ENCODE peak calls at places on chromosome 5, in ten cellular contexts. B is frontal cortex; V is activated CD8-positive, alpha-beta memory T cell treated with anti-CD3 and anti-CD28 coated beads, Interleukin-2, amount 10 ng/mL, durations not matched to agents 7 days and 5 days; M is A673; F is foreskin fibroblast; X is psoas muscle; O is T-helper 17 cell; H is GM12891; S is ureter; K is cardiac fibroblast. C is an unnamed sample.

GRCh38 chr5:65359981-65360380 is 121.7 kb downstream of the ADAMTS6 start:
- DNase-seq in B (no peak), V (no peak), M (no peak), F (peak; percentile 21), X (no peak), O (no peak), H (no peak), S (no peak), K (peak; percentile 14), C (no peak)

GRCh38 chr5:3320317-3320865 is 275.2 kb upstream of the IRX1 start:
- DNase-seq in B (no peak), V (no peak), M (no peak), F (no peak), X (no peak), O (no peak), H (no peak), S (no peak), K (no peak), C (no peak)

GRCh38 chr5:9015250-9015936 is 530.5 kb downstream of the SEMA5A start:
- DNase-seq in B (no peak), V (no peak), M (no peak), F (peak; percentile 68), X (no peak), O (no peak), H (no peak), S (no peak), K (peak; percentile 58), C (no peak)

GRCh38 chr5:139658501-139658927 is 10.4 kb downstream of the CXXC5 start:
- DNase-seq in B (no peak), V (no peak), M (peak; percentile 84), F (no peak), X (peak; percentile 63), O (no peak), H (no peak), S (no peak), K (peak; percentile 72), C (no peak)

GRCh38 chr5:3364941-3365340 is 230.7 kb upstream of the IRX1 start:
- DNase-seq in B (no peak), V (no peak), M (no peak), F (no peak), X (no peak), O (no peak), H (no peak), S (peak; percentile 23), K (no peak), C (no peak)

GRCh38 chr5:134763221-134763620 is 4.6 kb downstream of the DDX46 start:
- DNase-seq in B (no peak), V (no peak), M (no peak), F (no peak), X (no peak), O (no peak), H (no peak), S (no peak), K (no peak), C (no peak)

GRCh38 chr5:177447066-177447610 is 524 bp downstream of the PRR7 start:
- DNase-seq in B (peak; percentile 91), V (peak; percentile 78), M (peak; percentile 52), F (no peak), X (no peak), O (peak; percentile 80), H (peak; percentile 85), S (no peak), K (peak; percentile 50), C (peak; percentile 77)

GRCh38 chr5:80346055-80346454 is 26.3 kb downstream of the SPZ1 start:
- DNase-seq in B (no peak), V (peak; percentile 57), M (peak; percentile 30), F (no peak), X (no peak), O (no peak), H (peak; percentile 28), S (no peak), K (peak; percentile 2), C (peak; percentile 28)

GRCh38 chr5:167678457-167678856 is 613.0 kb upstream of the WWC1 start:
- DNase-seq in B (no peak), V (no peak), M (peak; percentile 26), F (no peak), X (no peak), O (no peak), H (no peak), S (no peak), K (no peak), C (no peak)

GRCh38 chr5:140785905-140786686 is at the start of gene PCDHA1:
- DNase-seq in B (peak; percentile 24), V (no peak), M (peak; percentile 64), F (no peak), X (no peak), O (no peak), H (no peak), S (no peak), K (no peak), C (peak; percentile 29)

GRCh38 chr5:124902097-124902821 is 155.8 kb upstream of the ZNF608 start:
- DNase-seq in B (no peak), V (peak; percentile 41), M (peak; percentile 77), F (no peak), X (no peak), O (no peak), H (peak; percentile 30), S (no peak), K (peak; percentile 30), C (no peak)

GRCh38 chr5:153425914-153426313 is 64.6 kb upstream of the GRIA1 start:
- DNase-seq in B (no peak), V (no peak), M (no peak), F (no peak), X (no peak), O (no peak), H (no peak), S (no peak), K (no peak), C (peak; percentile 12)

GRCh38 chr5:140672455-140673186 is 755 bp downstream of the DND1 start:
- DNase-seq in B (peak; percentile 33), V (peak; percentile 48), M (no peak), F (no peak), X (peak; percentile 58), O (no peak), H (no peak), S (no peak), K (peak; percentile 21), C (no peak)

GRCh38 chr5:142783601-142784291 is 13.6 kb downstream of the ARHGAP26 start:
- DNase-seq in B (no peak), V (peak; percentile 92), M (peak; percentile 71), F (peak; percentile 21), X (peak; percentile 32), O (no peak), H (no peak), S (no peak), K (peak; percentile 48), C (no peak)

GRCh38 chr5:91194861-91195460 is 188.2 kb downstream of the ARRDC3 start:
- DNase-seq in B (no peak), V (no peak), M (no peak), F (no peak), X (no peak), O (no peak), H (no peak), S (no peak), K (no peak), C (no peak)

GRCh38 chr5:163222982-163223381 is 214.4 kb upstream of the CCNG1 start:
- DNase-seq in B (no peak), V (no peak), M (no peak), F (no peak), X (no peak), O (no peak), H (no peak), S (no peak), K (no peak), C (no peak)

GRCh38 chr5:57231607-57232006 is 57.7 kb downstream of the GPBP1 start:
- DNase-seq in B (no peak), V (no peak), M (no peak), F (no peak), X (no peak), O (no peak), H (no peak), S (no peak), K (peak; percentile 83), C (no peak)

GRCh38 chr5:15669826-15670225 is 169.8 kb downstream of the FBXL7 start:
- DNase-seq in B (no peak), V (no peak), M (no peak), F (no peak), X (no peak), O (no peak), H (no peak), S (no peak), K (no peak), C (no peak)

GRCh38 chr5:111774525-111774924 is 17.5 kb upstream of the NREP start:
- DNase-seq in B (no peak), V (no peak), M (peak; percentile 61), F (peak; percentile 32), X (no peak), O (no peak), H (no peak), S (peak; percentile 61), K (peak; percentile 84), C (no peak)

GRCh38 chr5:32859211-32859641 is 148.1 kb downstream of the NPR3 start:
- DNase-seq in B (no peak), V (no peak), M (no peak), F (peak; percentile 28), X (no peak), O (no peak), H (no peak), S (no peak), K (no peak), C (no peak)